ENCODE peak calls at places on chromosomes 5 and 9, in five cellular contexts. U is mammary epithelial cell, K is SK-N-SH, Y is Caco-2, Q is lower lobe of right lung. E is an unnamed sample.

GRCh38 chr9:110835404-110835803 is 166.8 kb downstream of the MUSK start:
- DNase-seq in Y (peak; percentile 38), K (no peak), U (peak; percentile 9), Q (no peak), E (no peak)

GRCh38 chr5:173659423-173659822 is 43.0 kb upstream of the BOD1 start:
- DNase-seq in Y (no peak), Q (no peak), K (no peak), U (no peak), E (no peak)

GRCh38 chr9:101326501-101326900 is 58.3 kb downstream of the BAAT start:
- DNase-seq in Q (no peak), K (no peak), Y (no peak), U (peak; percentile 4), E (no peak)

GRCh38 chr5:32777733-32778132 is 66.6 kb downstream of the NPR3 start:
- DNase-seq in K (no peak), Q (no peak), Y (no peak), U (no peak), E (no peak)

GRCh38 chr5:73106335-73106734 is 14.0 kb upstream of the TMEM171 start:
- DNase-seq in K (no peak), Q (no peak), Y (no peak), U (no peak), E (no peak)

GRCh38 chr5:43096916-43097315 is 23.8 kb upstream of the ZNF131 start:
- DNase-seq in U (no peak), Y (no peak), K (no peak), Q (no peak), E (no peak)

GRCh38 chr5:6582507-6583048 is 50.3 kb downstream of the NSUN2 start:
- DNase-seq in Y (peak; percentile 9), Q (no peak), U (no peak), K (no peak), E (no peak)

GRCh38 chr9:17962747-17963146 is 383.9 kb downstream of the SH3GL2 start:
- DNase-seq in K (no peak), Q (no peak), Y (no peak), U (no peak), E (no peak)

GRCh38 chr5:38830521-38831051 is 15.2 kb upstream of the OSMR start:
- DNase-seq in K (no peak), Q (no peak), U (peak; percentile 93), Y (no peak), E (no peak)

GRCh38 chr9:85038824-85039540 is 369.5 kb downstream of the NTRK2 start:
- DNase-seq in U (no peak), Q (no peak), Y (no peak), K (no peak), E (no peak)

GRCh38 chr5:80181618-80182211 is 74.1 kb downstream of the SERINC5 start:
- DNase-seq in K (no peak), U (peak; percentile 75), Q (peak; percentile 77), Y (peak; percentile 92), E (no peak)

GRCh38 chr5:146825033-146825432 is 53.5 kb downstream of the PPP2R2B start:
- DNase-seq in K (no peak), Q (no peak), U (peak; percentile 42), Y (peak; percentile 70), E (no peak)

GRCh38 chr5:74848553-74849025 is 17.6 kb downstream of the FAM169A start:
- DNase-seq in Y (peak; percentile 15), K (no peak), U (no peak), Q (no peak), E (no peak)

GRCh38 chr5:67748165-67748690 is 467.3 kb upstream of the PIK3R1 start:
- DNase-seq in Y (no peak), K (no peak), Q (no peak), U (no peak), E (no peak)

GRCh38 chr5:160054831-160055230 is 45.9 kb downstream of the TTC1 start:
- DNase-seq in Q (no peak), U (peak; percentile 15), K (no peak), Y (peak; percentile 21), E (no peak)

GRCh38 chr5:107593009-107593408 is 77.7 kb downstream of the EFNA5 start:
- DNase-seq in Q (no peak), Y (no peak), K (peak; percentile 17), U (no peak), E (no peak)

GRCh38 chr5:119341452-119342349 is 14.1 kb upstream of the TNFAIP8 start:
- DNase-seq in Y (no peak), Q (no peak), U (no peak), K (no peak), E (no peak)

GRCh38 chr5:72510610-72511121 is 3.5 kb upstream of the ZNF366 start:
- DNase-seq in K (no peak), U (no peak), Y (no peak), Q (no peak), E (no peak)

GRCh38 chr9:134863941-134864820 is 16.4 kb upstream of the FCN2 start:
- DNase-seq in Q (peak; percentile 36), K (no peak), U (no peak), Y (no peak), E (peak; percentile 52)

GRCh38 chr5:169701910-169702451 is 64.9 kb downstream of the DOCK2 start:
- DNase-seq in Y (peak; percentile 27), K (peak; percentile 37), Q (no peak), U (peak; percentile 18), E (no peak)
- TF ChIP-seq CTCF in Y (peak; percentile 53), K (peak; percentile 74), Q (peak; percentile 18), U (peak; percentile 62), E (peak; percentile 92)

GRCh38 chr9:93130861-93131481 is 3.1 kb downstream of the NINJ1 start:
- DNase-seq in Q (no peak), U (no peak), K (no peak), Y (no peak), E (no peak)
- H3K4me1 ChIP-seq in Q (peaks cover 89% of the 10 kb centered on the region), U (peaks cover 46% of the 10 kb centered on the region), K (peaks cover 75% of the 10 kb centered on the region), Y (peaks cover 10% of the 10 kb centered on the region), E (peaks cover 18% of the 10 kb centered on the region)

DNA sequence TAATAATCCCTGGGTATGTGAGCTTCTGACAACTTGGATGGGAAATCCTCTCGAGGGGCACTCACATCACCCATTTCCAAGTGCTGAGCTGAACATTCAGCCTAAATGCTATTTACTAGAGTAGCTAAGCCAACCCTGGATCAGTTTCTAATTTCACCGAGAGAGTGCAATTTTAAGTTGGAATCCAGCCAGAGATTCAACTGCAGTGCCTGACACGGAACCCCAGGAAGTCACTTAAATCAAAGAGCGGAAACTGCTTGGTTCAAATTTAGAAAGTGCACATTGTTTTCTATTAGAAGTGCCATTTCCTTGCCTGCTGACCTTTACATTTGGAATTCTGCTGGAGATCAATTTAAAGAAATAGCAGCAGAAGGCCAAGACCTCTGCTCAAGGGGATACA is 8.8 kb downstream of the SPRY4 start:
- DNase-seq in Q (no peak), K (peak; percentile 69), Y (no peak), U (no peak), E (no peak)
- H3K4me3 ChIP-seq in Q (no peak overlapping the region), K (no peak overlapping the region), Y (no peak overlapping the region), U (no peak overlapping the region), E (no peak overlapping the region)

GRCh38 chr5:59500014-59500413 is 393.5 kb downstream of the PDE4D start:
- DNase-seq in U (no peak), Y (no peak), K (no peak), Q (no peak), E (no peak)

GRCh38 chr5:59491944-59492343 is 401.6 kb downstream of the PDE4D start:
- DNase-seq in Q (no peak), K (no peak), Y (no peak), U (no peak), E (no peak)

DNA sequence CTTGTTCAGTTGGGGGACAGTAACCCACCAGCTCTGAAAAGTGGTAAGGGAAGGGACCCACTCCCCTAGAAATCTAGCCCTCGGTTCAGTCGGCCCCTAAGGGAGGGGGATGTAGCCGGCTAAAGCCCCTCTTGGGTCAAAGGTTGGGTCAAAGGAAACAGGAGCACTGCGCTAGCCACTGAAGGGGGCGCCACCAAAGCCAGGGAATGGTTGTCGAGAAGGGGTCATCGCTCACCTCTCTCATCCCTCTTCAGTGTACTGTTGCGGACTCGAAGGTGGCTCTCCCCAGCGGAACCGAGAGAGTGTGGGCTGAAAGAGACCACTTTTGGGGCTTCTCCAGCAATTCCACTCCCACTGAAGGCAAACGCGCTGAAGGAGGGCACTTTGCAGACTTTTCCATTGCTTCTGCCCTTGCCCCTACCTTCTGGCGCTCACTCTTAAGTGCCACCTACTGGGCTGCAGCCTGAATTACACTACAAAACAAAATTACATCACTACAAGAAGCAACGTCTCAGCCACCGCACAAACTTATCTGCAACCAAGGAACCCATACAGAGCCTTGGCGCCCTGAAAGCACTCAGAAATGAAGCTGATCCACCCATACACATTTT is 396.9 kb downstream of the PDE4D start:
- DNase-seq in U (no peak), Q (no peak), Y (peak; percentile 36), K (no peak), E (peak; percentile 49)
- TF ChIP-seq CTCF in U (peak; percentile 62), Q (peak; percentile 19), Y (peak; percentile 32), K (peak; percentile 46), E (peak; percentile 49)

DNA sequence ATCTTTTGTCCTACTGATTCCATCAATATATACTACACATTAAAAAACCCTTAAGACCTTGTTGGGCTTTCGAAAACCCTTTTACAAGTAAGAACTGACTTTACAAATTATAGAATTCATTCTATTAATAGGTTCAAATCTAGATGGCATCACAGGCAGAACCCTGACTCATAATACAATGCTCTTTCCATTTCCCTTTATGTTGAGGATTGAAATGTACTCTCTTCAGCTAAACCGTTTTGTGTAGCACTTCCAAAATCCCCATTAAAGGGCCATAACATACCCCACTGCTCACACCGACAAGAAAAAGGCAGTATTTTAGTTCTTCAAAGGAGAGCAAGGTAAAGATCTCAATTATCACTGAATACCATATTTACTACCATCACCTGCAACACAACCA is 11.1 kb downstream of the CSNK1A1 start:
- DNase-seq in Q (no peak), Y (no peak), U (no peak), K (no peak), E (no peak)
- H3K4me1 ChIP-seq in Q (peaks cover 94% of the 10 kb centered on the region), Y (peaks cover 11% of the 10 kb centered on the region), U (no peaks in the 10 kb centered on the region), K (peaks cover 2% of the 10 kb centered on the region), E (peaks cover 4% of the 10 kb centered on the region)

GRCh38 chr9:126498331-126498730 is 115.4 kb upstream of the LMX1B start:
- DNase-seq in U (no peak), Y (no peak), K (no peak), Q (peak; percentile 44), E (peak; percentile 42)

GRCh38 chr9:126495411-126496180 is 118.1 kb upstream of the LMX1B start:
- DNase-seq in Y (no peak), Q (peak; percentile 28), K (no peak), U (no peak), E (peak; percentile 23)

GRCh38 chr9:126496181-126496576 is 117.5 kb upstream of the LMX1B start:
- DNase-seq in K (no peak), U (no peak), Q (no peak), Y (no peak), E (peak; percentile 14)

GRCh38 chr9:126497673-126498255 is 116.0 kb upstream of the LMX1B start:
- DNase-seq in Q (peak; percentile 40), K (no peak), Y (no peak), U (no peak), E (peak; percentile 43)

GRCh38 chr9:126496781-126497667 is 116.7 kb upstream of the LMX1B start:
- DNase-seq in K (no peak), U (no peak), Q (peak; percentile 30), Y (no peak), E (peak; percentile 41)
- H3K4me3 ChIP-seq in K (no peak overlapping the region), U (no peak overlapping the region), Q (no peak overlapping the region), Y (no peak overlapping the region), E (no peak overlapping the region)

E was measured in RWPE2.